ENCODE peak calls at places on chromosomes 11 and 22, in four cellular contexts. One of them, this sample, is unnamed. For H3K27me3, the result is how much of the 10 kb centered on the place peaks cover.

GRCh38 chr11:77030834-77031414 is 3.3 kb upstream of the B3GNT6 start:
- DNase-seq in BE2C: no peak
- DNase-seq in body of pancreas: no peak
- DNase-seq in breast epithelium: no peak
- DNase-seq in this sample: no peak

GRCh38 chr11:46930089-46930488 is 6.5 kb upstream of the CSTPP1 start:
- DNase-seq in BE2C: no peak
- DNase-seq in body of pancreas: peak
- DNase-seq in breast epithelium: no peak
- DNase-seq in this sample: no peak

GRCh38 chr11:9251306-9251705 is 13.8 kb downstream of the DENND5A start:
- DNase-seq in BE2C: no peak
- DNase-seq in breast epithelium: no peak
- DNase-seq in body of pancreas: no peak
- DNase-seq in this sample: no peak

GRCh38 chr11:1744137-1744878 is 6.1 kb downstream of the IFITM10 start:
- DNase-seq in breast epithelium: no peak
- DNase-seq in BE2C: no peak
- DNase-seq in body of pancreas: no peak
- DNase-seq in this sample: no peak

GRCh38 chr11:94545641-94546470 is 2.1 kb downstream of the FUT4 start:
- DNase-seq in breast epithelium: no peak
- DNase-seq in body of pancreas: no peak
- DNase-seq in BE2C: no peak
- DNase-seq in this sample: no peak

GRCh38 chr11:102494216-102494615 is 36.3 kb downstream of the MMP7 start:
- DNase-seq in BE2C: no peak
- DNase-seq in body of pancreas: peak
- DNase-seq in breast epithelium: no peak
- DNase-seq in this sample: no peak

GRCh38 chr11:45812581-45813548 is 7.9 kb downstream of the SLC35C1 start:
- DNase-seq in breast epithelium: no peak
- DNase-seq in body of pancreas: no peak
- DNase-seq in BE2C: peak
- DNase-seq in this sample: no peak

GRCh38 chr11:133964946-133965632 is 8.3 kb upstream of the IGSF9B start:
- DNase-seq in body of pancreas: no peak
- DNase-seq in BE2C: no peak
- DNase-seq in breast epithelium: peak
- DNase-seq in this sample: peak

GRCh38 chr22:49863936-49864335 is 10.3 kb downstream of the ZBED4 start:
- DNase-seq in body of pancreas: no peak
- DNase-seq in breast epithelium: no peak
- DNase-seq in BE2C: no peak
- DNase-seq in this sample: no peak

GRCh38 chr11:44861829-44862545 is 88.7 kb downstream of the TP53I11 start:
- DNase-seq in BE2C: peak
- DNase-seq in breast epithelium: peak
- DNase-seq in body of pancreas: peak
- DNase-seq in this sample: peak

GRCh38 chr11:113386866-113387265 is 713 bp upstream of the ANKK1 start:
- DNase-seq in BE2C: no peak
- DNase-seq in breast epithelium: no peak
- DNase-seq in body of pancreas: no peak
- DNase-seq in this sample: no peak

GRCh38 chr11:134686418-134686817 is 274.4 kb upstream of the B3GAT1 start:
- DNase-seq in body of pancreas: no peak
- DNase-seq in BE2C: no peak
- DNase-seq in breast epithelium: no peak
- DNase-seq in this sample: no peak

GRCh38 chr11:18792066-18792591 is 531 bp upstream of the PTPN5 start:
- DNase-seq in breast epithelium: no peak
- DNase-seq in body of pancreas: no peak
- DNase-seq in BE2C: no peak
- DNase-seq in this sample: no peak

GRCh38 chr11:101870510-101870909 is 44.3 kb upstream of the CEP126 start:
- DNase-seq in breast epithelium: no peak
- DNase-seq in BE2C: no peak
- DNase-seq in body of pancreas: no peak
- DNase-seq in this sample: no peak

GRCh38 chr11:45021692-45022130 is 71.0 kb upstream of the TP53I11 start:
- DNase-seq in BE2C: peak
- DNase-seq in breast epithelium: peak
- DNase-seq in body of pancreas: peak
- DNase-seq in this sample: peak

GRCh38 chr11:95067828-95068244 is 1.1 kb downstream of the SRSF8 start:
- DNase-seq in breast epithelium: peak
- DNase-seq in body of pancreas: peak
- DNase-seq in BE2C: no peak
- DNase-seq in this sample: peak

GRCh38 chr11:92557848-92558247 is 333.2 kb downstream of the FAT3 start:
- DNase-seq in breast epithelium: no peak
- DNase-seq in BE2C: peak
- DNase-seq in body of pancreas: no peak
- DNase-seq in this sample: no peak

GRCh38 chr11:126452718-126453117 is 97.2 kb downstream of the ST3GAL4 start:
- DNase-seq in body of pancreas: no peak
- DNase-seq in BE2C: no peak
- DNase-seq in breast epithelium: no peak
- DNase-seq in this sample: no peak

GRCh38 chr22:17120711-17121234 is 387 bp downstream of the TMEM121B start:
- DNase-seq in breast epithelium: no peak
- DNase-seq in BE2C: no peak
- DNase-seq in body of pancreas: no peak
- DNase-seq in this sample: no peak

GRCh38 chr11:75602916-75603315 is 40.9 kb downstream of the SERPINH1 start:
- DNase-seq in body of pancreas: no peak
- DNase-seq in breast epithelium: no peak
- DNase-seq in BE2C: no peak
- DNase-seq in this sample: no peak

GRCh38 chr11:87125257-87125656 is 87.5 kb downstream of the TMEM135 start:
- DNase-seq in BE2C: no peak
- DNase-seq in breast epithelium: no peak
- DNase-seq in body of pancreas: no peak
- DNase-seq in this sample: no peak

GRCh38 chr11:74696932-74697687 is 34.1 kb downstream of the CHRDL2 start:
- DNase-seq in body of pancreas: peak
- DNase-seq in BE2C: no peak
- DNase-seq in breast epithelium: peak
- DNase-seq in this sample: peak

GRCh38 chr11:75553889-75554257 is 8.2 kb upstream of the SERPINH1 start:
- DNase-seq in body of pancreas: no peak
- DNase-seq in breast epithelium: no peak
- DNase-seq in BE2C: no peak
- DNase-seq in this sample: no peak

GRCh38 chr11:134339756-134340155 is 8.0 kb downstream of the GLB1L2 start:
- DNase-seq in breast epithelium: no peak
- DNase-seq in BE2C: no peak
- DNase-seq in body of pancreas: no peak
- DNase-seq in this sample: peak

GRCh38 chr11:118638726-118639125 is 31.3 kb downstream of the PHLDB1 start:
- DNase-seq in breast epithelium: no peak
- DNase-seq in BE2C: no peak
- DNase-seq in body of pancreas: no peak
- DNase-seq in this sample: no peak

GRCh38 chr11:27367881-27368280 is 4.9 kb upstream of the CCDC34 start:
- DNase-seq in body of pancreas: no peak
- DNase-seq in BE2C: peak
- DNase-seq in breast epithelium: no peak
- DNase-seq in this sample: no peak

GRCh38 chr22:32333141-32333768 is 24.4 kb upstream of the RFPL3 start:
- DNase-seq in BE2C: no peak
- DNase-seq in body of pancreas: no peak
- DNase-seq in breast epithelium: no peak
- DNase-seq in this sample: no peak

GRCh38 chr11:131923309-131923708 is 552.9 kb downstream of the NTM start:
- DNase-seq in breast epithelium: no peak
- DNase-seq in body of pancreas: no peak
- DNase-seq in BE2C: no peak
- DNase-seq in this sample: no peak

GRCh38 chr11:3163241-3163981 is 1.7 kb downstream of the OSBPL5 start:
- DNase-seq in BE2C: peak
- DNase-seq in body of pancreas: no peak
- DNase-seq in breast epithelium: no peak
- DNase-seq in this sample: no peak

GRCh38 chr11:87398913-87399312 is 361.2 kb downstream of the TMEM135 start:
- DNase-seq in body of pancreas: peak
- DNase-seq in BE2C: no peak
- DNase-seq in breast epithelium: peak
- DNase-seq in this sample: peak

GRCh38 chr11:70863186-70863585 is 389.2 kb downstream of the SHANK2 start:
- DNase-seq in body of pancreas: no peak
- DNase-seq in breast epithelium: no peak
- DNase-seq in BE2C: no peak
- DNase-seq in this sample: no peak

GRCh38 chr22:27474711-27475547 is 326.6 kb downstream of the MN1 start:
- DNase-seq in body of pancreas: peak
- DNase-seq in breast epithelium: peak
- DNase-seq in BE2C: no peak
- DNase-seq in this sample: no peak

GRCh38 chr11:46360878-46361277 is 13.6 kb downstream of the DGKZ start:
- DNase-seq in BE2C: no peak
- DNase-seq in body of pancreas: no peak
- DNase-seq in breast epithelium: no peak
- DNase-seq in this sample: no peak

GRCh38 chr11:101439488-101439887 is 144.3 kb downstream of the TRPC6 start:
- DNase-seq in breast epithelium: no peak
- DNase-seq in BE2C: no peak
- DNase-seq in body of pancreas: no peak
- DNase-seq in this sample: no peak

DNA sequence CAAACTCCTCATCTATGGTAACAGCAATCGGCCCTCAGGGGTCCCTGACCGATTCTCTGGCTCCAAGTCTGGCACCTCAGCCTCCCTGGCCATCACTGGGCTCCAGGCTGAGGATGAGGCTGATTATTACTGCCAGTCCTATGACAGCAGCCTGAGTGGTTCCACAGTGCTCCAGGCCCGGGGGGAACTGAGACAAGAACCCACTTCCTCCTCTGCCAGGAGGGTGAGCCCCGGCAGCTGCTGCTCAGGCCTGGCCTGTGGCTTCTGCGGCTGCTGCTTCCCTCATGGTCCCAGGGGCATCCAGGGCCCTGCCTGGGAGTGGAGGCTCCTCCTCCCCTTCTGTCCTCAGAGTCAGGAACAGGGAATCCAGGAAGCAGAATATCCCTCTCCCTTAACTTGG is 98.4 kb downstream of the ZNF280B start:
- DNase-seq in body of pancreas: peak
- DNase-seq in breast epithelium: no peak
- DNase-seq in BE2C: peak
- DNase-seq in this sample: no peak
- H3K27me3 ChIP-seq in body of pancreas: under half
- H3K27me3 ChIP-seq in breast epithelium: under half
- H3K27me3 ChIP-seq in BE2C: under half
- H3K27me3 ChIP-seq in this sample: under half

GRCh38 chr11:67268036-67268683 is 1.9 kb downstream of the GRK2 start:
- DNase-seq in breast epithelium: no peak
- DNase-seq in body of pancreas: peak
- DNase-seq in BE2C: no peak
- DNase-seq in this sample: no peak

GRCh38 chr11:67270256-67271211 is 4.3 kb downstream of the GRK2 start:
- DNase-seq in BE2C: no peak
- DNase-seq in breast epithelium: no peak
- DNase-seq in body of pancreas: peak
- DNase-seq in this sample: no peak

GRCh38 chr11:67268684-67269268 is 2.5 kb downstream of the GRK2 start:
- DNase-seq in breast epithelium: no peak
- DNase-seq in body of pancreas: no peak
- DNase-seq in BE2C: no peak
- DNase-seq in this sample: no peak

GRCh38 chr11:67271212-67271547 is 4.9 kb downstream of the GRK2 start:
- DNase-seq in breast epithelium: no peak
- DNase-seq in BE2C: no peak
- DNase-seq in body of pancreas: no peak
- DNase-seq in this sample: no peak

DNA sequence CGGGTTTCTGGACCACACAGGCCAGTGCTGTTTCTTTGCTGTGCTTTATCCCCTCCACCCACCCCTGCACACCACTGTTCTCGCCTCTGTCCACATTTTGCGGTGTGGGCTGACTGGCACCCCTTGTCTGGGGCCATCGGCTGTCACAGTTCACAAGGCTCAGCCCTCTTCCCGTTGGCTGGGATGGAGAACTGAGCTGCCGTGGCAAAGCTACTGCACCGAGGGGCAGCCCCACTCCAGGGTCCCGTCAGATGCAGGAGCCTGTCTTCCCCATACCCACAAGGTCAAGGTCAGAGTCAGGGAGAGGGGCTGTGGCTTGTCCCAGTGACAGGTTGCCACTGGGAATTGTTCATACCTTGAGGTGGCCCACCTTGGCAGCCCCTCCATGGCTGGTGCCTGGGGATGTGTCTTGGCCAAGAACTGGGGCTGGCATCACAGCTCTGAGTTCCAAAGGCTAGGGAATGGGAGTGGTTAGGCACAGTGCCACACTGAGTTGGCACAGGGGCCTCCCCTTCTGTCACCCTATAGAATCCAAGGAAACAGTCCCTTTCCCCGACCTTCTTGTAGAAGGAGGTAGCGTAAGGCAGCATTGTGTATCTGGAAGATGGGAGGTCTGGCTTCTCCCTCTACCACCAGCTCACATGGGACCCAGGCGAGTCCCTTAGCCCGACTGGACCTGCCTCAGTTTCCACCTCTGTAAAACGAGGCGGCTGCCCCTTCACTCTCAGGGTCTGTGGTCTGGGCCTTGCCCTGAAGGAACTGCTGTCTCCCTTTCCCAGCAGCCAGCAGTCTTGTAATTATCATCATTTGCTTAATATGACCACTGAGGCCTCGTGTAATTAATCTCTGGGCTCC is 3.4 kb downstream of the GRK2 start:
- DNase-seq in body of pancreas: no peak
- DNase-seq in breast epithelium: no peak
- DNase-seq in BE2C: no peak
- DNase-seq in this sample: no peak
- H3K4me3 ChIP-seq in body of pancreas: no peak
- H3K4me3 ChIP-seq in breast epithelium: peak
- H3K4me3 ChIP-seq in BE2C: peak
- H3K4me3 ChIP-seq in this sample: no peak

DNA sequence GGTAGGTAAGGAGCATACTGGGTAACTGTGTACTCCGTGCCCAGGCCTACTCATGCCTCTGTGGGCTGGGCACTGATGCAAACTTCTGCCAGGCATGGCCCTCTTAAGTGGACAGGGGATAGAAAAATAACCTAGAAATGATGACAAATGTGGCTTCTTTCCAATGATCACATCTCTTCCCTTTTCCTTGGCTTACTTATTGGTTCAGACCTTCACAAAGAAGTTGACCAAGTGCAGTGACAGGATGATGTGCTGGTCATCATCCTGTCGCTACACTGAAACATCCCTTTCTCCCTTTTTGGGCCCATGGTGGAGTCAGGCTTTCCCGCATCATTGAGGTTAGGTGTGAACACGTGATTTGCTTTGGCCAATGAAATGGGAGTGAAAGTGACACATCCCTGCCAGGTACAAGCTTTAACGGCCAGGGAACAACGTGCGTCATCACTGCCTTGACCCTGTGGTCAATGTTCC is 31.8 kb upstream of the APOBEC3A start:
- DNase-seq in breast epithelium: no peak
- DNase-seq in BE2C: no peak
- DNase-seq in body of pancreas: no peak
- DNase-seq in this sample: peak
- H3K27me3 ChIP-seq in breast epithelium: under half
- H3K27me3 ChIP-seq in BE2C: under half
- H3K27me3 ChIP-seq in body of pancreas: under half
- H3K27me3 ChIP-seq in this sample: under half

GRCh38 chr11:85685131-85685819 is 720 bp downstream of the CCDC89 start:
- DNase-seq in BE2C: peak
- DNase-seq in breast epithelium: no peak
- DNase-seq in body of pancreas: no peak
- DNase-seq in this sample: no peak
- H3K4me3 ChIP-seq in BE2C: peak
- H3K4me3 ChIP-seq in breast epithelium: peak
- H3K4me3 ChIP-seq in body of pancreas: no peak
- H3K4me3 ChIP-seq in this sample: no peak

This sample was measured in lung.